ENCODE peak calls at places on chromosomes 7 and 10, in nine cellular contexts. V, F, O, P, T, Y, G, A and J are unnamed samples.

GRCh38 chr10:28681928-28682750 is 4.8 kb downstream of the BAMBI start:
- DNase-seq in G (no peak), F (no peak), A (no peak), V (no peak), Y (no peak), O (no peak), T (no peak), P (no peak), J (no peak)

GRCh38 chr10:18474111-18474455 is 177.3 kb downstream of the NSUN6 start:
- DNase-seq in V (no peak), Y (no peak), O (no peak), A (no peak), P (no peak), T (no peak), G (no peak), F (no peak), J (no peak)

GRCh38 chr10:70571236-70571635 is 31.3 kb downstream of the PRF1 start:
- DNase-seq in F (no peak), A (no peak), P (no peak), Y (no peak), G (no peak), V (no peak), O (no peak), T (no peak), J (no peak)

GRCh38 chr10:69479737-69480412 is 28.6 kb downstream of the TSPAN15 start:
- DNase-seq in A (no peak), T (no peak), F (peak; percentile 37), G (no peak), Y (no peak), P (no peak), V (no peak), O (no peak), J (no peak)

GRCh38 chr7:46716926-46717325 is 795.9 kb upstream of the IGFBP3 start:
- DNase-seq in Y (no peak), G (no peak), V (no peak), T (no peak), P (no peak), O (no peak), A (no peak), F (no peak), J (no peak)

GRCh38 chr10:16909271-16909767 is 92.1 kb upstream of the RSU1 start:
- DNase-seq in V (no peak), A (peak; percentile 58), G (no peak), F (no peak), O (no peak), T (no peak), P (no peak), Y (no peak), J (no peak)

GRCh38 chr7:157738064-157738460 is 401.3 kb downstream of the DNAJB6 start:
- DNase-seq in F (no peak), Y (no peak), V (no peak), G (no peak), A (no peak), O (no peak), T (peak; percentile 56), P (peak; percentile 44), J (no peak)

GRCh38 chr10:100996678-100997363 is 2.8 kb upstream of the LZTS2 start:
- DNase-seq in Y (no peak), G (peak; percentile 49), P (no peak), V (no peak), A (peak; percentile 52), T (peak; percentile 84), F (peak; percentile 51), O (peak; percentile 83), J (peak; percentile 53)

GRCh38 chr7:121079425-121080169 is 91.1 kb downstream of the CPED1 start:
- DNase-seq in O (no peak), G (no peak), V (no peak), A (peak; percentile 48), F (no peak), P (no peak), T (no peak), Y (peak; percentile 46), J (no peak)

GRCh38 chr10:129231821-129232220 is 235.2 kb upstream of the MGMT start:
- DNase-seq in F (no peak), V (no peak), P (no peak), T (no peak), Y (no peak), O (no peak), G (no peak), A (no peak), J (no peak)

GRCh38 chr10:7300327-7300726 is 110.5 kb downstream of the SFMBT2 start:
- DNase-seq in V (no peak), A (peak; percentile 54), O (no peak), P (no peak), T (no peak), F (no peak), G (no peak), Y (peak; percentile 72), J (peak; percentile 38)

GRCh38 chr7:81801532-81801931 is 31.7 kb upstream of the HGF start:
- DNase-seq in O (no peak), F (no peak), T (no peak), Y (no peak), G (no peak), A (no peak), P (no peak), V (no peak), J (no peak)

GRCh38 chr10:49118450-49118849 is 3.1 kb upstream of the VSTM4 start:
- DNase-seq in F (no peak), A (no peak), T (no peak), O (no peak), G (no peak), Y (no peak), P (no peak), V (no peak), J (no peak)

DNA sequence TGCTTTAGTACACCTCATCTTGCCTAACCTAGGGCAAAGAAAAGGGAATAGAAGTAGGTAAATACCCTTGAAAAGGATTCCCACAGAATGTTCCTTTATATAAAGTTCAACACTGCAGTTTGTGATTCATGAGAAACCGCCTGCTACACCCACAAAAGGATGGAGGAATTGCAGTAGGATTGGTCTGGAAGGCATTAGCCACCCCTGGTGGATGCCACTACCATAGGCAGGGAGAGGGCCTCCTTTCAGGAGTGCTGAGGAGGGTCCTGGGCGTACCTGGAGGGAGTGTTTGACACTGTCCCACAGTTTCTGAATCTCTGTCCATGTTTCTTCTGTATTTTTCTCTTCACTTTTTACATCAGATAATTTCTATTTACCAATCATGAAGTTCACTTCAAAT is 221.8 kb upstream of the TMEM72 start:
- DNase-seq in A (peak; percentile 31), V (no peak), P (no peak), Y (no peak), T (peak; percentile 53), O (no peak), G (no peak), F (no peak), J (no peak)
- TF ChIP-seq CTCF in A (peak; percentile 53), V (no peak), P (no peak), Y (peak; percentile 35), T (peak; percentile 59), O (no peak), G (no peak), F (no peak), J (no peak)

GRCh38 chr7:75971309-75971960 is 23.0 kb downstream of the TMEM120A start:
- DNase-seq in V (no peak), Y (no peak), G (no peak), T (no peak), P (no peak), A (no peak), F (no peak), O (no peak), J (no peak)

GRCh38 chr7:75969704-75970498 is 24.5 kb downstream of the TMEM120A start:
- DNase-seq in V (no peak), A (no peak), O (no peak), Y (no peak), F (no peak), P (peak; percentile 75), G (no peak), T (no peak), J (no peak)

GRCh38 chr7:75968561-75969001 is 25.8 kb downstream of the TMEM120A start:
- DNase-seq in A (no peak), F (no peak), O (no peak), G (no peak), V (no peak), P (peak; percentile 90), T (no peak), Y (no peak), J (no peak)

GRCh38 chr7:75969182-75969581 is 25.2 kb downstream of the TMEM120A start:
- DNase-seq in F (no peak), A (peak; percentile 73), O (no peak), G (no peak), Y (no peak), T (no peak), P (peak; percentile 87), V (no peak), J (no peak)

GRCh38 chr7:75971961-75972763 is 22.2 kb downstream of the TMEM120A start:
- DNase-seq in P (peak; percentile 91), V (no peak), Y (no peak), O (no peak), A (peak; percentile 48), G (no peak), F (peak; percentile 65), T (no peak), J (no peak)
- TF ChIP-seq CTCF in P (peak; percentile 30), V (no peak), Y (peak; percentile 16), O (no peak), A (no peak), G (no peak), F (peak; percentile 24), T (peak; percentile 55), J (no peak)

DNA sequence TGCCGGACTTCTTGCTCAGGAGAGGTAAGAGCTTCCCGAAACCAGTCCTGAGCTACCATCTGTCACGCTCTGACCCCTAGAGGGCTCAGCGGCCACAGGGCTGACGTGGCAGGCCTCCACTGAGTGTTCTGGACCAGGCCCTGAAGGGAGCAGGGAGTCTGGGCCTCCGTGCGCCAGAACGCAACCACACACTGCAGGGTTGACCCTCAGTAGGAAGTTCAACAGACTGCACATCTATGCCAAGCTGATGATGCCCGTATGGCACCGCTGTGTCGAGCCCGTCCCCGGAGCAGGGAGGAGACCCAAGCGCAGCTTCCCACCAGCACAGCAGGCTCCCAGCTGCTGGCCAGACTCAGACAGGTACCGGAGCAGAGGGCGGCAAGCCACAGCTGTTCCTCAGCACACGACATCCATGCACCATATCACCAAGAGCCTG is 39.2 kb downstream of the CAMK2B start:
- DNase-seq in Y (no peak), G (peak; percentile 17), O (no peak), T (peak; percentile 62), F (no peak), A (no peak), V (no peak), P (peak; percentile 85), J (no peak)
- TF ChIP-seq CTCF in Y (no peak), G (no peak), O (no peak), T (peak; percentile 46), F (no peak), A (no peak), V (no peak), P (no peak), J (no peak)

DNA sequence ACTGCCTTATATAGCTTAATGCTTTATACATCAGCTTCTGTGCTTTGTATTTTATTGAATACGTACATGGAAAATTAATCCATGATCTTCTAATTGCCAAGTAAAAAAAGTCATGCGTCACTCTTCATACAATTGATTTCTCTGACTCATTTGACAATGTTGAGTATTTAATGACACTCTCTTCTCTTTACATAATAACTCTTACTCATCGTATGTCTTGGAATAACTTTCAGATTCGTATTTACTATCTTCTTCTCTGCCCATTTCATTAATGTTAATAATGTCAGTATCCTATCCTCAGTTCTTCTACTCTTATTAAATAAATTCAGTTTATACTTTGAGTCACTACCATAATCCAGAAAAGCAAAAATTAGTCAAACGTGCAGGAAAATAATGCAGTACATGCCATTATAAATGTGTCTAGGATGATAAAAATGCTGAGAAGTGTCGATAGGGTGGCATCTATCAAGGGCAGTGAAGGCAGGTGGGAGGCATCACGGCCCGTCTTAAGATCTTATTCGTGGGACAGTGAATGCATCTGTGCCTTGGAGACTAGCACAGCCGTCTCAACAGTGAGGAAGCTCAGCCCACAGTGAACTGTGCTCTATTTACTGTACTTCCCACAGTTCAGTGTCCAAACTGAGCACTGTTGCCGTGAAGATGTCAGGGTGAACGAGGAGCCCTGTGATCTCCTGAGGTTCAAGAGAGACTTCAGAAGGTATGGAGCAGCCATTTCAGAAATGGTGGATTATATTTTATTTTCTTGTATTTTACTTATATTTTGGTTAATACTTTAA is 39.8 kb upstream of the AKR1E2 start:
- DNase-seq in P (no peak), O (no peak), Y (no peak), V (no peak), F (no peak), G (no peak), A (no peak), T (no peak), J (no peak)
- TF ChIP-seq CTCF in P (no peak), O (no peak), Y (no peak), V (no peak), F (no peak), G (no peak), A (no peak), T (no peak), J (no peak)